ENCODE peak calls at places on chromosomes 1 and 21, in seven cellular contexts. F is HEK293T, L is NCI-H748 treated with DMSO at 0.1 percent for 48 hours, X is fibroblast of lung, O is GM12865, A is mammary epithelial cell, J is OCI-LY7. H is an unnamed sample.
A peak's percentile ranks its signal among the peaks of the same experiment; 100 is the strongest.

GRCh38 chr1:193700710-193701355 is 514.4 kb upstream of the B3GALT2 start:
- DNase-seq in F (no peak), L (no peak), X (peak; percentile 26), O (no peak), A (peak; percentile 47), J (no peak), H (no peak)

GRCh38 chr1:152827173-152827572 is at the start of gene LCE1A:
- DNase-seq in F (no peak), L (no peak), X (no peak), O (no peak), A (no peak), J (no peak), H (no peak)

GRCh38 chr1:234608720-234609527 is 1.1 kb downstream of the IRF2BP2 start:
- DNase-seq in F (no peak), L (no peak), X (peak; percentile 38), O (peak; percentile 81), A (peak; percentile 36), J (peak; percentile 74), H (peak; percentile 43)

GRCh38 chr1:215543191-215543606 is 23.9 kb upstream of the KCTD3 start:
- DNase-seq in F (no peak), L (no peak), X (peak; percentile 78), O (peak; percentile 67), A (peak; percentile 83), J (no peak), H (no peak)

GRCh38 chr1:235999259-235999925 is 65.5 kb downstream of the NID1 start:
- DNase-seq in F (no peak), L (no peak), X (peak; percentile 85), O (peak; percentile 94), A (peak; percentile 97), J (no peak), H (peak; percentile 33)

GRCh38 chr1:243471754-243472725 is 216.2 kb downstream of the SDCCAG8 start:
- DNase-seq in F (no peak), L (no peak), X (no peak), O (peak; percentile 44), A (peak; percentile 14), J (no peak), H (no peak)

GRCh38 chr1:7406641-7407546 is 364.2 kb upstream of the VAMP3 start:
- DNase-seq in F (no peak), L (no peak), X (no peak), O (peak; percentile 92), A (no peak), J (peak; percentile 34), H (no peak)

GRCh38 chr1:58880592-58880991 is 96.7 kb upstream of the JUN start:
- DNase-seq in F (no peak), L (no peak), X (no peak), O (no peak), A (no peak), J (no peak), H (no peak)

GRCh38 chr1:8939362-8939995 is 6.2 kb upstream of the CA6 start:
- DNase-seq in F (no peak), L (no peak), X (no peak), O (no peak), A (peak; percentile 62), J (no peak), H (no peak)

GRCh38 chr1:115173151-115173550 is 83.8 kb upstream of the TSPAN2 start:
- DNase-seq in F (no peak), L (no peak), X (no peak), O (no peak), A (no peak), J (no peak), H (no peak)

GRCh38 chr1:17819129-17819802 is 64.1 kb downstream of the ACTL8 start:
- DNase-seq in F (no peak), L (no peak), X (no peak), O (no peak), A (no peak), J (no peak), H (no peak)

GRCh38 chr1:12549460-12550349 is 68.3 kb downstream of the DHRS3 start:
- DNase-seq in F (no peak), L (peak; percentile 17), X (peak; percentile 74), O (no peak), A (peak; percentile 97), J (no peak), H (no peak)

GRCh38 chr1:164559342-164560070 is 522 bp downstream of the PBX1 start:
- DNase-seq in F (no peak), L (peak; percentile 46), X (no peak), O (no peak), A (peak; percentile 30), J (no peak), H (no peak)

GRCh38 chr1:228166170-228166936 is 749 bp downstream of the IBA57 start:
- DNase-seq in F (no peak), L (peak; percentile 9), X (peak; percentile 54), O (peak; percentile 59), A (peak; percentile 66), J (peak; percentile 53), H (no peak)

GRCh38 chr1:169108897-169109560 is 2.5 kb downstream of the ATP1B1 start:
- DNase-seq in F (no peak), L (no peak), X (no peak), O (peak; percentile 24), A (no peak), J (peak; percentile 77), H (no peak)

GRCh38 chr1:63643926-63644325 is 50.7 kb downstream of the PGM1 start:
- DNase-seq in F (no peak), L (no peak), X (no peak), O (no peak), A (no peak), J (no peak), H (no peak)

GRCh38 chr1:115832651-115833050 is 8.3 kb downstream of the NHLH2 start:
- DNase-seq in F (no peak), L (no peak), X (no peak), O (no peak), A (no peak), J (no peak), H (no peak)

GRCh38 chr1:167221126-167221803 is 579 bp downstream of the POU2F1 start:
- DNase-seq in F (no peak), L (no peak), X (no peak), O (no peak), A (peak; percentile 5), J (no peak), H (no peak)

GRCh38 chr1:101360506-101360905 is 123.7 kb downstream of the S1PR1 start:
- DNase-seq in F (no peak), L (no peak), X (no peak), O (no peak), A (no peak), J (no peak), H (no peak)

GRCh38 chr1:174874337-174875053 is 125.3 kb upstream of the CACYBP start:
- DNase-seq in F (no peak), L (peak; percentile 31), X (no peak), O (peak; percentile 84), A (no peak), J (peak; percentile 76), H (no peak)

GRCh38 chr1:53435151-53435550 is 24.0 kb upstream of the DMRTB1 start:
- DNase-seq in F (no peak), L (no peak), X (no peak), O (no peak), A (no peak), J (no peak), H (no peak)

GRCh38 chr21:34023691-34024381 is 49.5 kb upstream of the MRPS6 start:
- DNase-seq in F (no peak), L (no peak), X (no peak), O (no peak), A (no peak), J (no peak), H (no peak)

GRCh38 chr1:8091691-8092090 is 65.6 kb upstream of the ERRFI1 start:
- DNase-seq in F (no peak), L (no peak), X (no peak), O (no peak), A (no peak), J (no peak), H (no peak)

GRCh38 chr1:42777860-42778259 is 6.9 kb upstream of the TMEM269 start:
- DNase-seq in F (peak; percentile 63), L (peak; percentile 88), X (peak; percentile 58), O (peak; percentile 42), A (no peak), J (peak; percentile 57), H (no peak)

GRCh38 chr21:44322621-44323325 is 16.4 kb downstream of the CFAP410 start:
- DNase-seq in F (no peak), L (no peak), X (no peak), O (no peak), A (no peak), J (no peak), H (no peak)

GRCh38 chr1:167714851-167715652 is 6.7 kb upstream of the MPZL1 start:
- DNase-seq in F (peak; percentile 77), L (peak; percentile 91), X (peak; percentile 92), O (peak; percentile 94), A (peak; percentile 83), J (peak; percentile 94), H (peak; percentile 59)

GRCh38 chr1:231856426-231856825 is 229.8 kb downstream of the DISC1 start:
- DNase-seq in F (no peak), L (no peak), X (no peak), O (peak; percentile 18), A (no peak), J (no peak), H (no peak)

H was measured in stimulated activated CD8-positive, alpha-beta memory T cell treated with anti-CD3 and anti-CD28 coated beads, Interleukin-15, amount 100 ng/mL, for 4 hours.